ENCODE peak calls at places on chromosomes 3 and 15, in seven cellular contexts. One of them, this sample, is unnamed.

GRCh38 chr3:4852780-4853748 is 126.2 kb upstream of the BHLHE40 start:
- DNase-seq in astrocyte: peak; percentile 91
- DNase-seq in tibial artery: no peak
- DNase-seq in tibial nerve: no peak
- DNase-seq in psoas muscle: no peak
- DNase-seq in hepatocyte: no peak
- DNase-seq in MM.1S: no peak
- DNase-seq in this sample: no peak

GRCh38 chr15:85582719-85583089 is 202.3 kb downstream of the AKAP13 start:
- DNase-seq in astrocyte: peak; percentile 49
- DNase-seq in tibial artery: peak; percentile 59
- DNase-seq in tibial nerve: peak; percentile 58
- DNase-seq in psoas muscle: peak; percentile 43
- DNase-seq in hepatocyte: peak; percentile 22
- DNase-seq in MM.1S: no peak
- DNase-seq in this sample: no peak

GRCh38 chr15:60649845-60650548 is 171.1 kb upstream of the ICE2 start:
- DNase-seq in astrocyte: no peak
- DNase-seq in tibial artery: no peak
- DNase-seq in tibial nerve: no peak
- DNase-seq in psoas muscle: no peak
- DNase-seq in hepatocyte: peak; percentile 14
- DNase-seq in MM.1S: peak; percentile 88
- DNase-seq in this sample: no peak

GRCh38 chr3:169299897-169300296 is 363.6 kb downstream of the MECOM start:
- DNase-seq in astrocyte: no peak
- DNase-seq in tibial artery: no peak
- DNase-seq in tibial nerve: no peak
- DNase-seq in psoas muscle: no peak
- DNase-seq in hepatocyte: no peak
- DNase-seq in MM.1S: no peak
- DNase-seq in this sample: no peak

GRCh38 chr3:47961815-47962606 is 54.2 kb downstream of the MAP4 start:
- DNase-seq in astrocyte: peak; percentile 12
- DNase-seq in tibial artery: no peak
- DNase-seq in tibial nerve: no peak
- DNase-seq in psoas muscle: no peak
- DNase-seq in hepatocyte: peak; percentile 14
- DNase-seq in MM.1S: peak; percentile 92
- DNase-seq in this sample: peak; percentile 15

GRCh38 chr15:62241135-62241770 is 76.2 kb upstream of the C2CD4B start:
- DNase-seq in astrocyte: no peak
- DNase-seq in tibial artery: no peak
- DNase-seq in tibial nerve: no peak
- DNase-seq in psoas muscle: no peak
- DNase-seq in hepatocyte: peak; percentile 24
- DNase-seq in MM.1S: no peak
- DNase-seq in this sample: no peak

GRCh38 chr3:185503467-185503975 is 4.7 kb upstream of the TMEM41A start:
- DNase-seq in astrocyte: no peak
- DNase-seq in tibial artery: no peak
- DNase-seq in tibial nerve: no peak
- DNase-seq in psoas muscle: no peak
- DNase-seq in hepatocyte: peak; percentile 31
- DNase-seq in MM.1S: no peak
- DNase-seq in this sample: no peak

GRCh38 chr3:152683521-152683999 is 151.4 kb upstream of the P2RY1 start:
- DNase-seq in astrocyte: no peak
- DNase-seq in tibial artery: no peak
- DNase-seq in tibial nerve: no peak
- DNase-seq in psoas muscle: no peak
- DNase-seq in hepatocyte: no peak
- DNase-seq in MM.1S: no peak
- DNase-seq in this sample: no peak

GRCh38 chr15:68014219-68014618 is 39.9 kb upstream of the PIAS1 start:
- DNase-seq in astrocyte: no peak
- DNase-seq in tibial artery: no peak
- DNase-seq in tibial nerve: no peak
- DNase-seq in psoas muscle: no peak
- DNase-seq in hepatocyte: no peak
- DNase-seq in MM.1S: no peak
- DNase-seq in this sample: peak; percentile 48

GRCh38 chr15:69755571-69756310 is 303.1 kb downstream of the RPLP1 start:
- DNase-seq in astrocyte: peak; percentile 42
- DNase-seq in tibial artery: no peak
- DNase-seq in tibial nerve: no peak
- DNase-seq in psoas muscle: no peak
- DNase-seq in hepatocyte: no peak
- DNase-seq in MM.1S: peak; percentile 91
- DNase-seq in this sample: no peak

GRCh38 chr3:15932348-15933300 is 134.8 kb upstream of the ANKRD28 start:
- DNase-seq in astrocyte: no peak
- DNase-seq in tibial artery: no peak
- DNase-seq in tibial nerve: no peak
- DNase-seq in psoas muscle: no peak
- DNase-seq in hepatocyte: no peak
- DNase-seq in MM.1S: no peak
- DNase-seq in this sample: no peak

GRCh38 chr3:182967218-182968204 is 12.8 kb downstream of the DCUN1D1 start:
- DNase-seq in astrocyte: no peak
- DNase-seq in tibial artery: no peak
- DNase-seq in tibial nerve: no peak
- DNase-seq in psoas muscle: no peak
- DNase-seq in hepatocyte: no peak
- DNase-seq in MM.1S: no peak
- DNase-seq in this sample: no peak

GRCh38 chr3:79415351-79415750 is 352.4 kb downstream of the ROBO1 start:
- DNase-seq in astrocyte: peak; percentile 69
- DNase-seq in tibial artery: no peak
- DNase-seq in tibial nerve: no peak
- DNase-seq in psoas muscle: no peak
- DNase-seq in hepatocyte: no peak
- DNase-seq in MM.1S: no peak
- DNase-seq in this sample: no peak

GRCh38 chr3:77420316-77420715 is 380.4 kb downstream of the ROBO2 start:
- DNase-seq in astrocyte: no peak
- DNase-seq in tibial artery: no peak
- DNase-seq in tibial nerve: no peak
- DNase-seq in psoas muscle: no peak
- DNase-seq in hepatocyte: no peak
- DNase-seq in MM.1S: no peak
- DNase-seq in this sample: no peak

GRCh38 chr3:126114406-126115386 is 30.8 kb upstream of the SLC41A3 start:
- DNase-seq in astrocyte: no peak
- DNase-seq in tibial artery: peak; percentile 10
- DNase-seq in tibial nerve: no peak
- DNase-seq in psoas muscle: no peak
- DNase-seq in hepatocyte: no peak
- DNase-seq in MM.1S: no peak
- DNase-seq in this sample: no peak

DNA sequence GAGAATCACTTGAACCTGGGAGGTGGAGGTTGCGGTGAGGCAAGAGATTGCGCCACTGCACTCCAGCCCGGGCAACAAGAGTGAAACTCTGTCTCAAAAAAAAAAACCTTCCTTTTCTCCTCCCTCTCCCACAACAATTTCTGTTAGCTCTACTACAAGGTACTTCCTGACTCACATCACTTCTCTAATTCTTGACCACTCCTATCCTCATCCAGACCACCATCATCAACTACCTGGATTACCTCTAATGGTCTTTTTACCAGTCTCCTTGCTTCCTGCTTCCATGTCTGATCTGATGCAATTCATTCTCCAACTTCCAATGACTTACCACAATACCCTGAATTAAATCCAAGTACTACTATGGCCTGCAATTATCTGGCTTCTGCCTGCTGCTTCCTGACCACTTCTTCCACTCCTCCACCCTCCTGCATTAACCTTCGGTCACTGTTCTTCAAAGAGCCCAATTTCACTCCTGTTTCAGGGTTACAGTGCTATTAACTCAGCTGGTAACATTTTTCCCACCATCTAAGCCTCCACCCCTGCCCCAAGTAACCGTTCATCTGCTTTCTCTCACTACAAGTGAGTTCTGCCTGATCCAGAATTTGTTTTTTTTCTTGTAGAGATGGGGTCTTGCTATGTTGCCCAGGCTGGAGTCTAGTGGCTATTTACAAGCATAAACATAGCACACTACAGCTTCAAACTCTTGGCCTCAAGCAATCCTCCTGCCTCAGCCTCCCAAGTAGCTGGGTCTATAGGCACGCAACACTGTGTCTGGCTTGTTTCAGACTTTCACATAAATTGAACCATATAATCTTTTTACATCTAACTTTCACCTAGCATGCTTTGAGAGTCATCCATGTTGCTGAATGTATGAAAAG is 27.8 kb downstream of the DCAF1 start:
- DNase-seq in astrocyte: peak; percentile 2
- DNase-seq in tibial artery: no peak
- DNase-seq in tibial nerve: no peak
- DNase-seq in psoas muscle: no peak
- DNase-seq in hepatocyte: no peak
- DNase-seq in MM.1S: no peak
- DNase-seq in this sample: no peak
- H3K36me3 ChIP-seq in astrocyte: peaks cover 10% of the 10 kb centered on the region
- H3K36me3 ChIP-seq in tibial artery: peaks cover 24% of the 10 kb centered on the region
- H3K36me3 ChIP-seq in tibial nerve: peaks cover 90% of the 10 kb centered on the region
- H3K36me3 ChIP-seq in psoas muscle: peaks cover 92% of the 10 kb centered on the region
- H3K36me3 ChIP-seq in hepatocyte: no peaks in the 10 kb centered on the region
- H3K36me3 ChIP-seq in MM.1S: peaks cover 10% of the 10 kb centered on the region
- H3K36me3 ChIP-seq in this sample: peaks cover 11% of the 10 kb centered on the region

GRCh38 chr15:89852342-89853005 is 37.8 kb upstream of the ANPEP start:
- DNase-seq in astrocyte: no peak
- DNase-seq in tibial artery: no peak
- DNase-seq in tibial nerve: no peak
- DNase-seq in psoas muscle: no peak
- DNase-seq in hepatocyte: no peak
- DNase-seq in MM.1S: no peak
- DNase-seq in this sample: no peak
- H3K4me1 ChIP-seq in astrocyte: peaks cover 17% of the 10 kb centered on the region
- H3K4me1 ChIP-seq in tibial artery: no peaks in the 10 kb centered on the region
- H3K4me1 ChIP-seq in tibial nerve: no peaks in the 10 kb centered on the region
- H3K4me1 ChIP-seq in psoas muscle: peaks cover 10% of the 10 kb centered on the region
- H3K4me1 ChIP-seq in hepatocyte: peaks cover 11% of the 10 kb centered on the region
- H3K4me1 ChIP-seq in MM.1S: no peaks in the 10 kb centered on the region
- H3K4me1 ChIP-seq in this sample: peaks cover 35% of the 10 kb centered on the region

DNA sequence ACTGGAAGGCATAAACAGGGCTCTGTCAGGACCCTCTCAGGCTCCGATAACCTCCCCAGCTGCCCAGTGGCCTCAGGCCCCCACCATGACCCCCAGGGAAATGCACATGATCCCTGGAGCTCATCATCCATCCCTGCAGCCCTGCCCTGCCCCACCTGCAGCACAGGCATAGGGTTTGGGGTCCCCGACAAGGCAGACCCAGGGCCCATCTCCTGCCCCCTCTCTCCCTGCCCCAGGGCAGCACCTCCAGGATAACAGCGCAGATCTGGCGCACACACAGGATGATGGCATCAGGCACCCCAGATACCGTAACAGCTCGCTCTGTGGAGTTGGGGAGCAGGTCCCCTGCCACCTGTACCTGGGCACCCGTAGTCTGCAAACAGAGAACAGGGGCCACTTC is 4.5 kb downstream of the GPR62 start:
- DNase-seq in astrocyte: no peak
- DNase-seq in tibial artery: no peak
- DNase-seq in tibial nerve: no peak
- DNase-seq in psoas muscle: no peak
- DNase-seq in hepatocyte: no peak
- DNase-seq in MM.1S: no peak
- DNase-seq in this sample: no peak
- H3K36me3 ChIP-seq in astrocyte: peaks cover 4% of the 10 kb centered on the region
- H3K36me3 ChIP-seq in tibial artery: no peaks in the 10 kb centered on the region
- H3K36me3 ChIP-seq in tibial nerve: peaks cover 48% of the 10 kb centered on the region
- H3K36me3 ChIP-seq in psoas muscle: peaks cover 49% of the 10 kb centered on the region
- H3K36me3 ChIP-seq in hepatocyte: no peaks in the 10 kb centered on the region
- H3K36me3 ChIP-seq in MM.1S: no peaks in the 10 kb centered on the region
- H3K36me3 ChIP-seq in this sample: no peaks in the 10 kb centered on the region

GRCh38 chr3:127622031-127622430 is 7.0 kb upstream of the PODXL2 start:
- DNase-seq in astrocyte: no peak
- DNase-seq in tibial artery: no peak
- DNase-seq in tibial nerve: no peak
- DNase-seq in psoas muscle: no peak
- DNase-seq in hepatocyte: no peak
- DNase-seq in MM.1S: no peak
- DNase-seq in this sample: no peak
- H3K4me1 ChIP-seq in astrocyte: no peaks in the 10 kb centered on the region
- H3K4me1 ChIP-seq in tibial artery: no peaks in the 10 kb centered on the region
- H3K4me1 ChIP-seq in tibial nerve: no peaks in the 10 kb centered on the region
- H3K4me1 ChIP-seq in psoas muscle: no peaks in the 10 kb centered on the region
- H3K4me1 ChIP-seq in hepatocyte: no peaks in the 10 kb centered on the region
- H3K4me1 ChIP-seq in MM.1S: no peaks in the 10 kb centered on the region
- H3K4me1 ChIP-seq in this sample: no peaks in the 10 kb centered on the region

DNA sequence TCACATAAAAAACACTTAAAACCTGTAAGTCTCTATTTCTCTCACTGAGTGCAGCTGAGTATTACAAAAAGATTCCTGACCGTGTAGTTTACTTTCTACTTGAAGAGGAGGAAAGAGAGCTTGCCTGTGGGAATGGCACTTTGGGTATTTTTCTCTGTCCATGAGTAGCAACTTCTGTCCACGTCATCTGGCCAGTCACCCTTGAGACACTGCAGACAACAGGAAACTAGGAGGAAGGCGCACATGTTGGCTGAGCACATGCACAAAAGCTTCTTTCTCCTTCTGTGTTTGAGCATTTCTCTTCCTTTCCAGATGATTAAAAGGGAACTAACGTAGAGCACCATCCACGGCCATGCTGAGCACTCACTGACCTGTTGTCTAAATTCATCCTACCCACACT is 19.7 kb downstream of the STARD5 start:
- DNase-seq in astrocyte: peak; percentile 80
- DNase-seq in tibial artery: peak; percentile 61
- DNase-seq in tibial nerve: peak; percentile 60
- DNase-seq in psoas muscle: no peak
- DNase-seq in hepatocyte: no peak
- DNase-seq in MM.1S: no peak
- DNase-seq in this sample: no peak
- H3K36me3 ChIP-seq in astrocyte: no peaks in the 10 kb centered on the region
- H3K36me3 ChIP-seq in tibial artery: peaks cover 6% of the 10 kb centered on the region
- H3K36me3 ChIP-seq in tibial nerve: peaks cover 80% of the 10 kb centered on the region
- H3K36me3 ChIP-seq in psoas muscle: peaks cover 6% of the 10 kb centered on the region
- H3K36me3 ChIP-seq in hepatocyte: no peaks in the 10 kb centered on the region
- H3K36me3 ChIP-seq in MM.1S: peaks cover 2% of the 10 kb centered on the region
- H3K36me3 ChIP-seq in this sample: peaks cover 6% of the 10 kb centered on the region

GRCh38 chr3:66400381-66401156 is 100.3 kb downstream of the LRIG1 start:
- DNase-seq in astrocyte: no peak
- DNase-seq in tibial artery: no peak
- DNase-seq in tibial nerve: no peak
- DNase-seq in psoas muscle: no peak
- DNase-seq in hepatocyte: no peak
- DNase-seq in MM.1S: no peak
- DNase-seq in this sample: no peak
- H3K4me1 ChIP-seq in astrocyte: peaks cover 42% of the 10 kb centered on the region
- H3K4me1 ChIP-seq in tibial artery: peaks cover under 1% of the 10 kb centered on the region
- H3K4me1 ChIP-seq in tibial nerve: peaks cover 15% of the 10 kb centered on the region
- H3K4me1 ChIP-seq in psoas muscle: peaks cover 65% of the 10 kb centered on the region
- H3K4me1 ChIP-seq in hepatocyte: peaks cover 6% of the 10 kb centered on the region
- H3K4me1 ChIP-seq in MM.1S: no peaks in the 10 kb centered on the region
- H3K4me1 ChIP-seq in this sample: peaks cover 14% of the 10 kb centered on the region

DNA sequence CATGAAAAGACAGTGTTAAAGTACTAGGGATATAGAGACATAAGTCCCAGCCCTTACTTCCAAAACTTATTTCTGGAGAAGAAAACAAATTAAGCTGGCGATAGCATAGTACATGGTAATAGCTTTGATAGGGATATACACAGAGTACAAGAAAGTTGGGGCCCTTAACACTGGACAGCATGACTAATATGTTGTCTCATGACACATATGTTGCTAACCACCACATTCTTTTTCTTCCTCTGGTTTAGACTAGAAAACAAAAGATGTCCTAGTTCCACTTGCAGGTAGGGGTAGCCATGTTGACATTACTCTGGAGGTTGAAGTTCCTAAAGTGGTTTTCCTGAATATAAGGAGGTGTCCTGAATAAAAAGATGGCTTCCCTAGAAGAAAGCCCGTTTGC is 75.3 kb downstream of the RFX7 start:
- DNase-seq in astrocyte: peak; percentile 16
- DNase-seq in tibial artery: no peak
- DNase-seq in tibial nerve: no peak
- DNase-seq in psoas muscle: no peak
- DNase-seq in hepatocyte: no peak
- DNase-seq in MM.1S: no peak
- DNase-seq in this sample: no peak
- H3K36me3 ChIP-seq in astrocyte: peaks cover 9% of the 10 kb centered on the region
- H3K36me3 ChIP-seq in tibial artery: peaks cover 10% of the 10 kb centered on the region
- H3K36me3 ChIP-seq in tibial nerve: peaks cover 27% of the 10 kb centered on the region
- H3K36me3 ChIP-seq in psoas muscle: peaks cover 3% of the 10 kb centered on the region
- H3K36me3 ChIP-seq in hepatocyte: no peaks in the 10 kb centered on the region
- H3K36me3 ChIP-seq in MM.1S: no peaks in the 10 kb centered on the region
- H3K36me3 ChIP-seq in this sample: no peaks in the 10 kb centered on the region

This sample was measured in keratinocyte.